ENCODE peak calls at places on chromosomes 11 and 22, in ten cellular contexts. R, D, U, S, K, O, G, W, Z and E are unnamed samples.

GRCh38 chr11:27087425-27087824 is 46.8 kb downstream of the BBOX1 start:
- DNase-seq in R (no peak), D (no peak), U (no peak), S (no peak), K (no peak), O (no peak), G (no peak), W (no peak), Z (no peak), E (no peak)

GRCh38 chr11:1531961-1532586 is 40.0 kb downstream of the DUSP8 start:
- DNase-seq in R (no peak), D (peak; percentile 94), U (no peak), S (no peak), K (no peak), O (no peak), G (no peak), W (no peak), Z (no peak), E (no peak)

GRCh38 chr22:49930596-49931412 is 12.4 kb downstream of the CRELD2 start:
- DNase-seq in R (peak; percentile 69), D (peak; percentile 67), U (peak; percentile 43), S (peak; percentile 85), K (peak; percentile 78), O (peak; percentile 87), G (peak; percentile 96), W (peak; percentile 81), Z (peak; percentile 74), E (peak; percentile 78)

GRCh38 chr11:103805688-103806009 is 230.8 kb upstream of the DDI1 start:
- DNase-seq in R (no peak), D (no peak), U (no peak), S (no peak), K (no peak), O (no peak), G (no peak), W (no peak), Z (no peak), E (no peak)

GRCh38 chr11:102361100-102362021 is 14.3 kb downstream of the BIRC2 start:
- DNase-seq in R (no peak), D (peak; percentile 39), U (no peak), S (no peak), K (no peak), O (no peak), G (peak; percentile 62), W (no peak), Z (no peak), E (peak; percentile 68)

GRCh38 chr11:108289699-108290098 is 66.8 kb downstream of the ATM start:
- DNase-seq in R (no peak), D (no peak), U (no peak), S (peak; percentile 51), K (no peak), O (no peak), G (peak; percentile 54), W (no peak), Z (no peak), E (no peak)

GRCh38 chr11:121544956-121545355 is 92.2 kb upstream of the SORL1-AS1 start:
- DNase-seq in R (no peak), D (no peak), U (no peak), S (no peak), K (no peak), O (no peak), G (peak; percentile 30), W (no peak), Z (no peak), E (peak; percentile 19)

GRCh38 chr11:111310088-111310487 is 11.7 kb downstream of the POU2AF3 start:
- DNase-seq in R (no peak), D (no peak), U (no peak), S (peak; percentile 44), K (no peak), O (peak; percentile 24), G (no peak), W (no peak), Z (no peak), E (no peak)

GRCh38 chr22:41915035-41915782 is at the start of gene SHISA8:
- DNase-seq in R (peak; percentile 42), D (peak; percentile 71), U (peak; percentile 73), S (peak; percentile 43), K (no peak), O (peak; percentile 47), G (no peak), W (peak; percentile 80), Z (peak; percentile 70), E (peak; percentile 79)

GRCh38 chr11:70063121-70063520 is 15.0 kb upstream of the ANO1 start:
- DNase-seq in R (no peak), D (no peak), U (no peak), S (peak; percentile 26), K (no peak), O (no peak), G (no peak), W (no peak), Z (no peak), E (no peak)

GRCh38 chr11:1303973-1304372 is 5.5 kb downstream of the TOLLIP start:
- DNase-seq in R (no peak), D (no peak), U (no peak), S (no peak), K (no peak), O (no peak), G (no peak), W (peak; percentile 18), Z (peak; percentile 31), E (no peak)

GRCh38 chr11:113675565-113675964 is 30.5 kb downstream of the TMPRSS5 start:
- DNase-seq in R (no peak), D (peak; percentile 51), U (no peak), S (no peak), K (no peak), O (no peak), G (no peak), W (no peak), Z (no peak), E (peak; percentile 47)

GRCh38 chr11:122724520-122724919 is 69.0 kb downstream of the UBASH3B start:
- DNase-seq in R (no peak), D (peak; percentile 55), U (peak; percentile 41), S (no peak), K (no peak), O (no peak), G (no peak), W (no peak), Z (no peak), E (no peak)

GRCh38 chr11:112728716-112729115 is 232.5 kb upstream of the NCAM1 start:
- DNase-seq in R (no peak), D (no peak), U (no peak), S (no peak), K (no peak), O (no peak), G (no peak), W (no peak), Z (no peak), E (no peak)

GRCh38 chr22:36279219-36279666 is 26.3 kb downstream of the APOL1 start:
- DNase-seq in R (no peak), D (no peak), U (no peak), S (no peak), K (no peak), O (no peak), G (no peak), W (no peak), Z (no peak), E (no peak)

DNA sequence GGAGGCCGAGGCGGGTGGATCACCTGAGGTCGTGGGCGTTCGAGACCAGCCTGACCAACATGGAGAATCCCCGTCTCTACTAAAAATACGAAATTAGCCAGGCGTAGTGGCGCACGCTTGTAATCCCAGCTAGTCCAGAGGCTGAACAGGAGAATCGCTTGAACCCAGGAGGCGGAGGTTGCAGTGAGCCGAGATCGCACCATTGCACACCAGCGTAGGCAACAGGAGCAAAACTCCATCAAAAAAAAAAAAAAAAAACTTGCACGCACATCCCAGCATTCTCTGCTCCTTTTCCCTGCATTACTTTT is 934 bp upstream of the ATL3 start:
- DNase-seq in R (no peak), D (no peak), U (no peak), S (no peak), K (no peak), O (no peak), G (no peak), W (no peak), Z (no peak), E (no peak)
- H3K4me3 ChIP-seq in R (no peak overlapping the region), D (peak overlapping the region; percentile 86), U (no peak overlapping the region), S (no peak overlapping the region), K (no peak overlapping the region), O (no peak overlapping the region), G (peak overlapping the region; percentile 76), W (no peak overlapping the region), Z (no peak overlapping the region), E (peak overlapping the region; percentile 70)

GRCh38 chr22:39360242-39360641 is 10.5 kb downstream of the SYNGR1 start:
- DNase-seq in R (no peak), D (no peak), U (no peak), S (no peak), K (no peak), O (no peak), G (no peak), W (no peak), Z (no peak), E (no peak)
- H3K9me2 ChIP-seq in R (no peaks in the 10 kb centered on the region), D (no peaks in the 10 kb centered on the region), U (no peaks in the 10 kb centered on the region), S (no peaks in the 10 kb centered on the region), K (no peaks in the 10 kb centered on the region), O (no peaks in the 10 kb centered on the region), G (no peaks in the 10 kb centered on the region), W (no peaks in the 10 kb centered on the region), Z (no peaks in the 10 kb centered on the region), E (no peaks in the 10 kb centered on the region)

GRCh38 chr11:59754859-59755700 is at the start of gene STX3:
- DNase-seq in R (peak; percentile 66), D (peak; percentile 76), U (peak; percentile 85), S (peak; percentile 79), K (peak; percentile 64), O (peak; percentile 86), G (peak; percentile 73), W (peak; percentile 92), Z (peak; percentile 84), E (peak; percentile 78)

GRCh38 chr11:59755701-59756495 is 722 bp downstream of the STX3 start:
- DNase-seq in R (peak; percentile 15), D (peak; percentile 86), U (peak; percentile 70), S (peak; percentile 82), K (peak; percentile 27), O (peak; percentile 88), G (no peak), W (peak; percentile 88), Z (peak; percentile 62), E (no peak)

GRCh38 chr11:59756496-59756840 is 1.3 kb downstream of the STX3 start:
- DNase-seq in R (no peak), D (peak; percentile 72), U (no peak), S (no peak), K (no peak), O (no peak), G (no peak), W (no peak), Z (no peak), E (no peak)

GRCh38 chr11:59758638-59759037 is 3.5 kb downstream of the STX3 start:
- DNase-seq in R (no peak), D (no peak), U (no peak), S (no peak), K (no peak), O (no peak), G (no peak), W (no peak), Z (no peak), E (no peak)

GRCh38 chr11:59756845-59757244 is 1.7 kb downstream of the STX3 start:
- DNase-seq in R (peak; percentile 53), D (peak; percentile 62), U (peak; percentile 16), S (peak; percentile 93), K (peak; percentile 26), O (peak; percentile 78), G (no peak), W (peak; percentile 84), Z (no peak), E (no peak)
- H3K4me3 ChIP-seq in R (peak overlapping the region; percentile 99), D (peak overlapping the region; percentile 91), U (peak overlapping the region; percentile 99), S (peak overlapping the region; percentile 92), K (peak overlapping the region; percentile 87), O (peak overlapping the region; percentile 92), G (peak overlapping the region; percentile 86), W (peak overlapping the region; percentile 99), Z (peak overlapping the region; percentile 91), E (no peak overlapping the region)

GRCh38 chr11:11467278-11467677 is 114.2 kb upstream of the CSNK2A3 start:
- DNase-seq in R (no peak), D (no peak), U (no peak), S (peak; percentile 19), K (no peak), O (no peak), G (no peak), W (no peak), Z (peak; percentile 76), E (no peak)
- H3K9me2 ChIP-seq in R (no peaks in the 10 kb centered on the region), D (no peaks in the 10 kb centered on the region), U (no peaks in the 10 kb centered on the region), S (no peaks in the 10 kb centered on the region), K (no peaks in the 10 kb centered on the region), O (no peaks in the 10 kb centered on the region), G (no peaks in the 10 kb centered on the region), W (no peaks in the 10 kb centered on the region), Z (no peaks in the 10 kb centered on the region), E (no peaks in the 10 kb centered on the region)